ENCODE peak calls at places on chromosomes 4 and X, in seven cellular contexts. One of them, this sample, is unnamed.

GRCh38 chr4:87363552-87363951 is 27.4 kb downstream of the HSD17B11 start:
- DNase-seq in cardiac muscle cell: no peak
- DNase-seq in testis: no peak
- DNase-seq in omental fat pad: no peak
- DNase-seq in prostate gland: no peak
- DNase-seq in uterus: no peak
- DNase-seq in endothelial cell: no peak
- DNase-seq in this sample: no peak

GRCh38 chr4:152996101-152996500 is 60.0 kb downstream of the FHDC1 start:
- DNase-seq in omental fat pad: no peak
- DNase-seq in prostate gland: peak; percentile 44
- DNase-seq in testis: no peak
- DNase-seq in uterus: no peak
- DNase-seq in cardiac muscle cell: no peak
- DNase-seq in endothelial cell: peak; percentile 16
- DNase-seq in this sample: no peak

GRCh38 chrX:9342581-9343051 is 122.2 kb upstream of the TBL1X start:
- DNase-seq in uterus: peak; percentile 89
- DNase-seq in prostate gland: peak; percentile 56
- DNase-seq in endothelial cell: peak; percentile 60
- DNase-seq in omental fat pad: no peak
- DNase-seq in testis: peak; percentile 69
- DNase-seq in cardiac muscle cell: peak; percentile 92
- DNase-seq in this sample: peak; percentile 84

GRCh38 chrX:135435139-135435922 is 13.6 kb downstream of the SMIM10L2A start:
- DNase-seq in testis: no peak
- DNase-seq in uterus: no peak
- DNase-seq in omental fat pad: no peak
- DNase-seq in prostate gland: no peak
- DNase-seq in endothelial cell: no peak
- DNase-seq in cardiac muscle cell: no peak
- DNase-seq in this sample: no peak

GRCh38 chrX:135393046-135393445 is 28.7 kb upstream of the SMIM10L2A start:
- DNase-seq in uterus: no peak
- DNase-seq in testis: no peak
- DNase-seq in endothelial cell: no peak
- DNase-seq in omental fat pad: no peak
- DNase-seq in prostate gland: no peak
- DNase-seq in cardiac muscle cell: no peak
- DNase-seq in this sample: no peak

GRCh38 chrX:261858-262390 is 19.3 kb upstream of the PLCXD1 start:
- DNase-seq in cardiac muscle cell: no peak
- DNase-seq in endothelial cell: no peak
- DNase-seq in prostate gland: no peak
- DNase-seq in testis: no peak
- DNase-seq in uterus: no peak
- DNase-seq in omental fat pad: no peak
- DNase-seq in this sample: no peak

GRCh38 chr4:161132715-161133425 is 1030.9 kb downstream of the FSTL5 start:
- DNase-seq in omental fat pad: no peak
- DNase-seq in endothelial cell: no peak
- DNase-seq in uterus: no peak
- DNase-seq in prostate gland: no peak
- DNase-seq in cardiac muscle cell: no peak
- DNase-seq in testis: no peak
- DNase-seq in this sample: no peak

GRCh38 chr4:11402192-11402591 is 26.5 kb downstream of the HS3ST1 start:
- DNase-seq in endothelial cell: no peak
- DNase-seq in omental fat pad: no peak
- DNase-seq in uterus: no peak
- DNase-seq in testis: no peak
- DNase-seq in cardiac muscle cell: no peak
- DNase-seq in prostate gland: no peak
- DNase-seq in this sample: no peak

GRCh38 chrX:2426289-2426882 is 74.4 kb downstream of the DHRSX start:
- DNase-seq in cardiac muscle cell: no peak
- DNase-seq in testis: no peak
- DNase-seq in uterus: no peak
- DNase-seq in prostate gland: no peak
- DNase-seq in endothelial cell: no peak
- DNase-seq in omental fat pad: no peak
- DNase-seq in this sample: no peak

GRCh38 chr4:27011401-27011800 is 150.8 kb downstream of the STIM2 start:
- DNase-seq in endothelial cell: no peak
- DNase-seq in cardiac muscle cell: no peak
- DNase-seq in uterus: no peak
- DNase-seq in prostate gland: no peak
- DNase-seq in omental fat pad: no peak
- DNase-seq in testis: no peak
- DNase-seq in this sample: no peak

GRCh38 chrX:19541196-19541595 is 25.9 kb upstream of the MAP3K15 start:
- DNase-seq in testis: no peak
- DNase-seq in endothelial cell: no peak
- DNase-seq in cardiac muscle cell: no peak
- DNase-seq in omental fat pad: no peak
- DNase-seq in prostate gland: no peak
- DNase-seq in uterus: no peak
- DNase-seq in this sample: no peak

GRCh38 chr4:72391281-72391680 is 177.7 kb downstream of the ADAMTS3 start:
- DNase-seq in omental fat pad: no peak
- DNase-seq in cardiac muscle cell: no peak
- DNase-seq in uterus: no peak
- DNase-seq in prostate gland: no peak
- DNase-seq in testis: no peak
- DNase-seq in endothelial cell: no peak
- DNase-seq in this sample: no peak

GRCh38 chr4:61462451-61463326 is 262.6 kb downstream of the ADGRL3 start:
- DNase-seq in cardiac muscle cell: no peak
- DNase-seq in testis: no peak
- DNase-seq in endothelial cell: no peak
- DNase-seq in uterus: no peak
- DNase-seq in omental fat pad: no peak
- DNase-seq in prostate gland: no peak
- DNase-seq in this sample: no peak

GRCh38 chr4:156969136-156969535 is 2.5 kb downstream of the PDGFC start:
- DNase-seq in uterus: no peak
- DNase-seq in prostate gland: no peak
- DNase-seq in omental fat pad: no peak
- DNase-seq in testis: no peak
- DNase-seq in endothelial cell: no peak
- DNase-seq in cardiac muscle cell: no peak
- DNase-seq in this sample: no peak

GRCh38 chr4:87967193-87967592 is 8.3 kb upstream of the SPP1 start:
- DNase-seq in testis: no peak
- DNase-seq in cardiac muscle cell: no peak
- DNase-seq in omental fat pad: no peak
- DNase-seq in endothelial cell: no peak
- DNase-seq in prostate gland: no peak
- DNase-seq in uterus: no peak
- DNase-seq in this sample: no peak

GRCh38 chrX:112841114-112841819 is 636 bp upstream of the AMOT start:
- DNase-seq in prostate gland: peak; percentile 85
- DNase-seq in uterus: peak; percentile 88
- DNase-seq in testis: peak; percentile 92
- DNase-seq in endothelial cell: peak; percentile 74
- DNase-seq in cardiac muscle cell: peak; percentile 96
- DNase-seq in omental fat pad: peak; percentile 55
- DNase-seq in this sample: peak; percentile 82

GRCh38 chr4:38266616-38267015 is 306.4 kb downstream of the PTTG2 start:
- DNase-seq in testis: no peak
- DNase-seq in omental fat pad: no peak
- DNase-seq in uterus: no peak
- DNase-seq in endothelial cell: no peak
- DNase-seq in prostate gland: no peak
- DNase-seq in cardiac muscle cell: no peak
- DNase-seq in this sample: peak; percentile 83

GRCh38 chr4:84966382-84967291 is at the start of gene WDFY3:
- DNase-seq in omental fat pad: peak; percentile 44
- DNase-seq in endothelial cell: peak; percentile 67
- DNase-seq in cardiac muscle cell: peak; percentile 85
- DNase-seq in testis: peak; percentile 90
- DNase-seq in prostate gland: peak; percentile 86
- DNase-seq in uterus: peak; percentile 84
- DNase-seq in this sample: peak; percentile 89

GRCh38 chr4:143721317-143721716 is 20.8 kb upstream of the FREM3 start:
- DNase-seq in cardiac muscle cell: no peak
- DNase-seq in testis: no peak
- DNase-seq in endothelial cell: no peak
- DNase-seq in uterus: no peak
- DNase-seq in prostate gland: no peak
- DNase-seq in omental fat pad: no peak
- DNase-seq in this sample: no peak

GRCh38 chr4:10346023-10346422 is 111.2 kb downstream of the ZNF518B start:
- DNase-seq in prostate gland: no peak
- DNase-seq in uterus: no peak
- DNase-seq in cardiac muscle cell: no peak
- DNase-seq in endothelial cell: no peak
- DNase-seq in omental fat pad: no peak
- DNase-seq in testis: no peak
- DNase-seq in this sample: no peak

GRCh38 chr4:2220016-2220620 is 21.8 kb downstream of the HAUS3 start:
- DNase-seq in prostate gland: peak; percentile 72
- DNase-seq in omental fat pad: peak; percentile 51
- DNase-seq in testis: peak; percentile 84
- DNase-seq in uterus: peak; percentile 66
- DNase-seq in cardiac muscle cell: peak; percentile 89
- DNase-seq in endothelial cell: peak; percentile 80
- DNase-seq in this sample: peak; percentile 80

GRCh38 chr4:1044469-1045192 is 33.2 kb downstream of the FGFRL1 start:
- DNase-seq in uterus: peak; percentile 28
- DNase-seq in testis: no peak
- DNase-seq in endothelial cell: no peak
- DNase-seq in cardiac muscle cell: no peak
- DNase-seq in prostate gland: no peak
- DNase-seq in omental fat pad: no peak
- DNase-seq in this sample: no peak

GRCh38 chr4:151486166-151486565 is 77.2 kb downstream of the FHIP1A start:
- DNase-seq in testis: no peak
- DNase-seq in prostate gland: no peak
- DNase-seq in omental fat pad: no peak
- DNase-seq in cardiac muscle cell: no peak
- DNase-seq in uterus: no peak
- DNase-seq in endothelial cell: no peak
- DNase-seq in this sample: no peak

DNA sequence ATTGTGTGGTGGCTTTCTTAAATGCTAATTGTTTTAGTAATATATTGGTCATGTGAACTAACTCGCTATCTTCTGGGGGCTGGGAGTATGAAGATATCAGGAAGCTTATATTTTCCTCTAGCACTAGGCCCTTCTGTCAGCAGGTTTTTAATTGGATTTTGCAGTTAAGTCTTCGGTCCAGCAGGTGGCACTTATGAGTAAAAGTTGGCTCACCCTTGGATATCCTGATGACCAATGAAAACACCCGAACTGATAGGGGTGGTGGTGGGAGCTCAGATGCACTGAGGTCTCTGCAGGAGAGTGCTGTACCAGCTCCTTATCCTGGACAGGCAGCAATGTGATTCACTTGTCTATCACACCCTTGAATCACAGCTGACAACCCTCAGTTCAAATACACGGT is 1365.8 kb upstream of the DIAPH2 start:
- DNase-seq in uterus: no peak
- DNase-seq in prostate gland: no peak
- DNase-seq in endothelial cell: peak; percentile 4
- DNase-seq in omental fat pad: no peak
- DNase-seq in testis: no peak
- DNase-seq in cardiac muscle cell: peak; percentile 36
- DNase-seq in this sample: no peak
- TF ChIP-seq CTCF in uterus: no peak
- TF ChIP-seq CTCF in prostate gland: no peak
- TF ChIP-seq CTCF in endothelial cell: peak; percentile 35
- TF ChIP-seq CTCF in omental fat pad: no peak
- TF ChIP-seq CTCF in testis: no peak
- TF ChIP-seq CTCF in cardiac muscle cell: no peak
- TF ChIP-seq CTCF in this sample: no peak

GRCh38 chr4:71188197-71188625 is 150.6 kb upstream of the SLC4A4 start:
- DNase-seq in cardiac muscle cell: peak; percentile 53
- DNase-seq in testis: no peak
- DNase-seq in prostate gland: no peak
- DNase-seq in uterus: no peak
- DNase-seq in omental fat pad: no peak
- DNase-seq in endothelial cell: peak; percentile 13
- DNase-seq in this sample: no peak
- TF ChIP-seq CTCF in cardiac muscle cell: peak; percentile 6
- TF ChIP-seq CTCF in testis: no peak
- TF ChIP-seq CTCF in prostate gland: no peak
- TF ChIP-seq CTCF in uterus: no peak
- TF ChIP-seq CTCF in omental fat pad: no peak
- TF ChIP-seq CTCF in endothelial cell: no peak
- TF ChIP-seq CTCF in this sample: no peak

DNA sequence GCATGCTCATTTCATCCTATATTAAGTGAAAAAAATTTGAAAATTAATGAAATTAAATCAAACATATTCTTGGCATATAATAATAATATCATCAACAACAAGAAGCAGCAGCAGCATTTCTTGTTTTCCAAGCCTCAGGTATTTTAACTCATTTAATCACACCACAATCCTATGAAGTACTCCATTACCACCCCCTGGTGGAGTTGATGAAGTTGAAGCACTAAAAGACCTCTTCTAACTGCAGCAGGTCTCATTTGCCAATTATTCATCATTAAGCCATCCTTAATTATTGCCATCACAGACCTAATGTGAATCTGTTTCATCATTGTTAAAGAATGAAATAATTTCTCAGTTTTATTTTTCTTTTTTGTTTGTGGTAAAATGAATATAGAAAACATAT is 801.4 kb upstream of the GRID2 start:
- DNase-seq in prostate gland: no peak
- DNase-seq in uterus: no peak
- DNase-seq in omental fat pad: no peak
- DNase-seq in cardiac muscle cell: peak; percentile 27
- DNase-seq in testis: no peak
- DNase-seq in endothelial cell: peak; percentile 8
- DNase-seq in this sample: no peak
- TF ChIP-seq CTCF in prostate gland: no peak
- TF ChIP-seq CTCF in uterus: no peak
- TF ChIP-seq CTCF in omental fat pad: no peak
- TF ChIP-seq CTCF in cardiac muscle cell: peak; percentile 27
- TF ChIP-seq CTCF in testis: no peak
- TF ChIP-seq CTCF in endothelial cell: peak; percentile 48
- TF ChIP-seq CTCF in this sample: no peak

GRCh38 chr4:148849581-148849980 is 407.4 kb upstream of the NR3C2 start:
- DNase-seq in omental fat pad: no peak
- DNase-seq in cardiac muscle cell: no peak
- DNase-seq in uterus: no peak
- DNase-seq in testis: no peak
- DNase-seq in endothelial cell: no peak
- DNase-seq in prostate gland: no peak
- DNase-seq in this sample: no peak

GRCh38 chr4:148847544-148847943 is 405.3 kb upstream of the NR3C2 start:
- DNase-seq in prostate gland: no peak
- DNase-seq in cardiac muscle cell: no peak
- DNase-seq in endothelial cell: no peak
- DNase-seq in uterus: no peak
- DNase-seq in testis: no peak
- DNase-seq in omental fat pad: no peak
- DNase-seq in this sample: no peak

GRCh38 chr4:148854203-148854602 is 412.0 kb upstream of the NR3C2 start:
- DNase-seq in cardiac muscle cell: no peak
- DNase-seq in uterus: no peak
- DNase-seq in testis: no peak
- DNase-seq in endothelial cell: no peak
- DNase-seq in prostate gland: no peak
- DNase-seq in omental fat pad: no peak
- DNase-seq in this sample: no peak

GRCh38 chr4:148850257-148850995 is 408.2 kb upstream of the NR3C2 start:
- DNase-seq in uterus: no peak
- DNase-seq in cardiac muscle cell: no peak
- DNase-seq in testis: no peak
- DNase-seq in prostate gland: no peak
- DNase-seq in endothelial cell: no peak
- DNase-seq in omental fat pad: no peak
- DNase-seq in this sample: peak; percentile 11

GRCh38 chr4:148852092-148852699 is 410.0 kb upstream of the NR3C2 start:
- DNase-seq in uterus: no peak
- DNase-seq in testis: no peak
- DNase-seq in prostate gland: no peak
- DNase-seq in cardiac muscle cell: no peak
- DNase-seq in omental fat pad: no peak
- DNase-seq in endothelial cell: no peak
- DNase-seq in this sample: no peak
- TF ChIP-seq CTCF in uterus: no peak
- TF ChIP-seq CTCF in testis: no peak
- TF ChIP-seq CTCF in prostate gland: no peak
- TF ChIP-seq CTCF in cardiac muscle cell: no peak
- TF ChIP-seq CTCF in omental fat pad: no peak
- TF ChIP-seq CTCF in endothelial cell: no peak
- TF ChIP-seq CTCF in this sample: no peak

This sample was measured in adrenal gland.